ENCODE peak calls at places on chromosomes 11 and 22, in eight cellular contexts. One of them, this sample, is unnamed.

GRCh38 chr11:125272822-125273221 is 108.3 kb downstream of the PKNOX2 start:
- DNase-seq in tibial artery: no peak
- DNase-seq in ovary: no peak
- DNase-seq in C1 segment of cervical spinal cord: no peak
- DNase-seq in skeletal muscle cell: no peak
- DNase-seq in choroid plexus epithelial cell: no peak
- DNase-seq in amniotic stem cell: no peak
- DNase-seq in effector CD4-positive, alpha-beta T cell: no peak
- DNase-seq in this sample: no peak

GRCh38 chr11:8766043-8766992 is 83.7 kb downstream of the RPL27A start:
- DNase-seq in skeletal muscle cell: no peak
- DNase-seq in ovary: no peak
- DNase-seq in C1 segment of cervical spinal cord: no peak
- DNase-seq in choroid plexus epithelial cell: no peak
- DNase-seq in tibial artery: no peak
- DNase-seq in amniotic stem cell: no peak
- DNase-seq in effector CD4-positive, alpha-beta T cell: no peak
- DNase-seq in this sample: no peak

GRCh38 chr11:35317253-35317652 is 102.1 kb downstream of the SLC1A2 start:
- DNase-seq in skeletal muscle cell: no peak
- DNase-seq in tibial artery: no peak
- DNase-seq in ovary: no peak
- DNase-seq in choroid plexus epithelial cell: no peak
- DNase-seq in effector CD4-positive, alpha-beta T cell: no peak
- DNase-seq in amniotic stem cell: no peak
- DNase-seq in C1 segment of cervical spinal cord: no peak
- DNase-seq in this sample: no peak

GRCh38 chr22:49863936-49864335 is 10.3 kb downstream of the ZBED4 start:
- DNase-seq in amniotic stem cell: no peak
- DNase-seq in effector CD4-positive, alpha-beta T cell: no peak
- DNase-seq in skeletal muscle cell: no peak
- DNase-seq in ovary: no peak
- DNase-seq in tibial artery: peak; percentile 20
- DNase-seq in choroid plexus epithelial cell: no peak
- DNase-seq in C1 segment of cervical spinal cord: no peak
- DNase-seq in this sample: no peak

GRCh38 chr22:43226368-43226979 is 39.5 kb upstream of the TTLL12 start:
- DNase-seq in amniotic stem cell: no peak
- DNase-seq in choroid plexus epithelial cell: peak; percentile 10
- DNase-seq in C1 segment of cervical spinal cord: no peak
- DNase-seq in ovary: peak; percentile 70
- DNase-seq in effector CD4-positive, alpha-beta T cell: no peak
- DNase-seq in tibial artery: no peak
- DNase-seq in skeletal muscle cell: no peak
- DNase-seq in this sample: no peak

GRCh38 chr11:82586581-82586980 is 147.1 kb downstream of the FAM181B start:
- DNase-seq in amniotic stem cell: no peak
- DNase-seq in choroid plexus epithelial cell: no peak
- DNase-seq in skeletal muscle cell: no peak
- DNase-seq in ovary: no peak
- DNase-seq in tibial artery: no peak
- DNase-seq in effector CD4-positive, alpha-beta T cell: no peak
- DNase-seq in C1 segment of cervical spinal cord: no peak
- DNase-seq in this sample: no peak

GRCh38 chr11:15972838-15973237 is 383.5 kb downstream of the SOX6 start:
- DNase-seq in ovary: no peak
- DNase-seq in amniotic stem cell: no peak
- DNase-seq in skeletal muscle cell: no peak
- DNase-seq in choroid plexus epithelial cell: no peak
- DNase-seq in C1 segment of cervical spinal cord: no peak
- DNase-seq in effector CD4-positive, alpha-beta T cell: no peak
- DNase-seq in tibial artery: no peak
- DNase-seq in this sample: no peak

GRCh38 chr11:133692371-133692770 is 152.9 kb downstream of the SPATA19 start:
- DNase-seq in amniotic stem cell: no peak
- DNase-seq in tibial artery: no peak
- DNase-seq in skeletal muscle cell: no peak
- DNase-seq in choroid plexus epithelial cell: no peak
- DNase-seq in C1 segment of cervical spinal cord: no peak
- DNase-seq in effector CD4-positive, alpha-beta T cell: no peak
- DNase-seq in ovary: no peak
- DNase-seq in this sample: no peak

GRCh38 chr22:37140686-37141323 is 8.9 kb downstream of the IL2RB start:
- DNase-seq in skeletal muscle cell: no peak
- DNase-seq in choroid plexus epithelial cell: no peak
- DNase-seq in C1 segment of cervical spinal cord: no peak
- DNase-seq in effector CD4-positive, alpha-beta T cell: no peak
- DNase-seq in amniotic stem cell: no peak
- DNase-seq in tibial artery: no peak
- DNase-seq in ovary: no peak
- DNase-seq in this sample: no peak

GRCh38 chr11:2305140-2305861 is 3.5 kb downstream of the TSPAN32 start:
- DNase-seq in ovary: peak; percentile 91
- DNase-seq in C1 segment of cervical spinal cord: peak; percentile 82
- DNase-seq in amniotic stem cell: peak; percentile 57
- DNase-seq in effector CD4-positive, alpha-beta T cell: peak; percentile 80
- DNase-seq in skeletal muscle cell: no peak
- DNase-seq in tibial artery: peak; percentile 89
- DNase-seq in choroid plexus epithelial cell: peak; percentile 78
- DNase-seq in this sample: no peak